ENCODE peak calls at places on chromosomes 16 and 17, in ten cellular contexts. V is HCT116; N is HTR-8/SVneo; E is ascending aorta; X is skeletal muscle cell; L is dermis blood vessel endothelial cell; D is activated CD4-positive, alpha-beta T cell treated with anti-CD3 and anti-CD28 coated beads, Interleukin-2, amount 50 U/mL, for 1 hour; U is aorta; Q is DMS53; Y is nucleus accumbens. S is an unnamed sample.

GRCh38 chr17:39328815-39329214 is 72.6 kb downstream of the FBXL20 start:
- DNase-seq in Y (no peak), V (no peak), X (no peak), U (no peak), Q (no peak), L (no peak), E (no peak), D (no peak), N (no peak), S (no peak)

GRCh38 chr17:60077672-60078519 is 825 bp downstream of the HEATR6 start:
- DNase-seq in V (no peak), X (no peak), Y (no peak), Q (no peak), D (peak; percentile 33), E (no peak), N (no peak), U (no peak), L (peak; percentile 9), S (peak; percentile 6)

GRCh38 chr17:34614698-34615097 is 35.3 kb downstream of the TMEM132E start:
- DNase-seq in Y (no peak), E (no peak), N (no peak), Q (no peak), U (no peak), V (no peak), X (no peak), L (no peak), D (no peak), S (no peak)

GRCh38 chr16:87723224-87723619 is 42.6 kb downstream of the KLHDC4 start:
- DNase-seq in V (no peak), L (peak; percentile 93), X (peak; percentile 85), Y (peak; percentile 86), Q (peak; percentile 98), D (no peak), N (no peak), E (no peak), U (no peak), S (no peak)

GRCh38 chr17:19553036-19553435 is 19.4 kb downstream of the SLC47A1 start:
- DNase-seq in Q (no peak), N (no peak), X (no peak), D (no peak), L (no peak), U (no peak), V (no peak), E (no peak), Y (no peak), S (no peak)

GRCh38 chr17:75816693-75817092 is 27.5 kb downstream of the UNC13D start:
- DNase-seq in N (no peak), X (no peak), E (no peak), L (no peak), D (no peak), Q (no peak), Y (no peak), U (no peak), V (no peak), S (no peak)

GRCh38 chr17:45043813-45044540 is 7.5 kb downstream of the DCAKD start:
- DNase-seq in Q (no peak), X (no peak), U (no peak), V (no peak), N (no peak), E (no peak), L (no peak), D (no peak), Y (no peak), S (no peak)

GRCh38 chr17:19461139-19461538 is 50.1 kb downstream of the RNF112 start:
- DNase-seq in X (no peak), E (no peak), N (no peak), V (no peak), L (peak; percentile 19), Q (no peak), D (no peak), U (no peak), Y (no peak), S (no peak)

GRCh38 chr16:72049110-72049509 is 5.2 kb upstream of the HP start:
- DNase-seq in U (no peak), Y (no peak), N (no peak), L (no peak), Q (no peak), X (no peak), V (no peak), E (no peak), D (no peak), S (no peak)

GRCh38 chr16:72961115-72961832 is 86.7 kb downstream of the ZFHX3 start:
- DNase-seq in D (no peak), Q (no peak), N (no peak), U (no peak), V (no peak), Y (no peak), E (no peak), X (no peak), L (peak; percentile 44), S (no peak)

GRCh38 chr17:63032141-63032540 is 66.1 kb downstream of the TANC2 start:
- DNase-seq in V (no peak), N (no peak), D (no peak), X (no peak), U (no peak), Q (no peak), Y (no peak), L (no peak), E (no peak), S (no peak)

GRCh38 chr17:18877104-18877503 is 19.2 kb downstream of the PRPSAP2 start:
- DNase-seq in X (no peak), N (peak; percentile 57), V (no peak), E (no peak), U (no peak), L (no peak), Y (no peak), D (no peak), Q (no peak), S (no peak)

GRCh38 chr17:21028192-21028591 is 14.6 kb downstream of the USP22 start:
- DNase-seq in E (no peak), D (no peak), U (no peak), L (no peak), V (no peak), Y (no peak), N (no peak), X (no peak), Q (no peak), S (no peak)

GRCh38 chr17:12821376-12821940 is 32.2 kb downstream of the ARHGAP44 start:
- DNase-seq in Y (no peak), U (no peak), E (no peak), X (peak; percentile 8), Q (no peak), N (no peak), V (no peak), D (no peak), L (no peak), S (no peak)

GRCh38 chr16:4115209-4115940 is 867 bp downstream of the ADCY9 start:
- DNase-seq in D (peak; percentile 43), Y (peak; percentile 27), U (peak; percentile 76), L (peak; percentile 79), V (no peak), N (peak; percentile 59), X (peak; percentile 38), Q (peak; percentile 81), E (no peak), S (peak; percentile 32)

GRCh38 chr16:3907586-3907985 is 27.1 kb upstream of the CREBBP start:
- DNase-seq in U (no peak), Y (no peak), D (no peak), L (no peak), V (no peak), N (no peak), X (no peak), Q (peak; percentile 44), E (no peak), S (no peak)

GRCh38 chr16:89607937-89608740 is 5.3 kb upstream of the DPEP1 start:
- DNase-seq in N (no peak), V (no peak), Y (no peak), L (no peak), D (no peak), X (no peak), Q (no peak), E (no peak), U (no peak), S (no peak)